ENCODE peak calls at places on chromosomes 2 and 18, in four cellular contexts. U is upper lobe of right lung, W is right cardiac atrium, C is OCI-LY7. P is an unnamed sample.

GRCh38 chr2:10414000-10414451 is 34.1 kb downstream of the ODC1 start:
- DNase-seq in C (no peak), U (no peak), W (no peak), P (no peak)

GRCh38 chr2:40316631-40317030 is 135.3 kb downstream of the SLC8A1 start:
- DNase-seq in C (no peak), W (no peak), U (no peak), P (no peak)

GRCh38 chr18:11741505-11742145 is 52.6 kb downstream of the GNAL start:
- DNase-seq in W (no peak), U (no peak), C (peak), P (no peak)

GRCh38 chr18:427005-427404 is 73.5 kb downstream of the COLEC12 start:
- DNase-seq in C (no peak), W (no peak), U (no peak), P (no peak)

GRCh38 chr18:11747731-11748130 is 58.7 kb downstream of the GNAL start:
- DNase-seq in W (no peak), U (no peak), C (no peak), P (no peak)

GRCh38 chr2:42001696-42002331 is 46.0 kb upstream of the PKDCC start:
- DNase-seq in C (no peak), U (no peak), W (no peak), P (no peak)

GRCh38 chr18:72867721-72868665 is at the start of gene NETO1:
- DNase-seq in U (no peak), W (peak), C (no peak), P (no peak)

GRCh38 chr2:20680744-20681143 is 13.8 kb downstream of the GDF7 start:
- DNase-seq in C (no peak), U (no peak), W (no peak), P (no peak)

GRCh38 chr2:120395221-120395620 is 49.3 kb downstream of the INHBB start:
- DNase-seq in W (no peak), U (no peak), C (no peak), P (no peak)

GRCh38 chr2:239552213-239552926 is 151.6 kb upstream of the HDAC4 start:
- DNase-seq in W (no peak), U (peak), C (no peak), P (peak)

GRCh38 chr2:6410265-6410664 is 455.4 kb downstream of the CMPK2 start:
- DNase-seq in W (no peak), U (no peak), C (no peak), P (no peak)

GRCh38 chr2:68250652-68251186 is 1.6 kb downstream of the PPP3R1 start:
- DNase-seq in W (no peak), C (no peak), U (no peak), P (no peak)

GRCh38 chr2:221309888-221310287 is 262.2 kb downstream of the EPHA4 start:
- DNase-seq in C (no peak), U (no peak), W (no peak), P (no peak)

GRCh38 chr2:225100856-225101294 is 58.6 kb upstream of the DOCK10 start:
- DNase-seq in W (no peak), C (no peak), U (no peak), P (no peak)

GRCh38 chr2:10883880-10884529 is 27.7 kb upstream of the KCNF1 start:
- DNase-seq in C (no peak), U (no peak), W (no peak), P (no peak)

GRCh38 chr2:119011162-119011909 is 69.3 kb downstream of the MARCO start:
- DNase-seq in W (peak), U (peak), C (no peak), P (peak)

GRCh38 chr2:234973008-234973407 is 21.2 kb downstream of the SH3BP4 start:
- DNase-seq in U (no peak), W (no peak), C (no peak), P (no peak)

GRCh38 chr2:170271340-170271739 is 93.4 kb downstream of the MYO3B start:
- DNase-seq in C (no peak), U (no peak), W (peak), P (no peak)

GRCh38 chr2:161332568-161332967 is 24.3 kb downstream of the PSMD14 start:
- DNase-seq in U (no peak), W (no peak), C (no peak), P (no peak)

GRCh38 chr2:163665817-163666216 is 70.0 kb downstream of the FIGN start:
- DNase-seq in C (no peak), U (no peak), W (no peak), P (no peak)

GRCh38 chr2:7075834-7076233 is 158.6 kb downstream of the RNF144A start:
- DNase-seq in C (no peak), W (no peak), U (no peak), P (no peak)

GRCh38 chr2:9108210-9108967 is 98.2 kb upstream of the ASAP2 start:
- DNase-seq in C (no peak), U (no peak), W (no peak), P (no peak)

GRCh38 chr2:241224068-241224850 is 35.8 kb downstream of the ANO7 start:
- DNase-seq in U (no peak), C (no peak), W (peak), P (peak)

GRCh38 chr2:218217366-218218309 is 649 bp downstream of the ARPC2 start:
- DNase-seq in W (peak), U (peak), C (peak), P (peak)

GRCh38 chr18:22223263-22223960 is 54.0 kb downstream of the GATA6 start:
- DNase-seq in U (peak), C (no peak), W (peak), P (peak)

GRCh38 chr2:88831792-88832248 is 140.3 kb downstream of the RPIA start:
- DNase-seq in C (peak), W (peak), U (peak), P (no peak)

GRCh38 chr2:1854747-1855146 is 110.4 kb upstream of the PXDN start:
- DNase-seq in W (no peak), U (no peak), C (no peak), P (no peak)

GRCh38 chr18:10080372-10080771 is 166.6 kb downstream of the VAPA start:
- DNase-seq in W (no peak), U (no peak), C (no peak), P (no peak)

GRCh38 chr2:8452979-8453903 is 228.6 kb upstream of the ID2 start:
- DNase-seq in C (no peak), W (no peak), U (no peak), P (no peak)

GRCh38 chr18:58231930-58232329 is 187.9 kb downstream of the NEDD4L start:
- DNase-seq in U (no peak), W (no peak), C (no peak), P (no peak)

GRCh38 chr2:167052825-167053224 is 164.5 kb downstream of the XIRP2 start:
- DNase-seq in W (no peak), U (no peak), C (no peak), P (no peak)

GRCh38 chr2:238158807-238159539 is at the start of gene ERFE:
- DNase-seq in C (peak), W (peak), U (peak), P (peak)

GRCh38 chr2:177724398-177725287 is 332.1 kb downstream of the AGPS start:
- DNase-seq in C (peak), W (peak), U (no peak), P (no peak)

GRCh38 chr2:171297951-171298350 is 135.8 kb downstream of the METTL8 start:
- DNase-seq in U (no peak), W (no peak), C (no peak), P (no peak)

GRCh38 chr2:47198985-47199451 is 43.9 kb upstream of the STPG4 start:
- DNase-seq in U (no peak), C (no peak), W (no peak), P (no peak)